ENCODE peak calls at places on chromosomes 16 and 17, in nine cellular contexts. One of them, this sample, is unnamed.

GRCh38 chr17:79211061-79211770 is 136.6 kb downstream of the ENGASE start:
- DNase-seq in uterus: no peak
- DNase-seq in upper lobe of right lung: no peak
- DNase-seq in MM.1S: no peak
- DNase-seq in astrocyte: no peak
- DNase-seq in colonic mucosa: no peak
- DNase-seq in hepatocyte: no peak
- DNase-seq in cardiac muscle cell: no peak
- DNase-seq in thoracic aorta: no peak
- DNase-seq in this sample: no peak

GRCh38 chr17:76414334-76415295 is 30.2 kb downstream of the SPHK1 start:
- DNase-seq in uterus: peak
- DNase-seq in upper lobe of right lung: peak
- DNase-seq in MM.1S: no peak
- DNase-seq in astrocyte: peak
- DNase-seq in colonic mucosa: no peak
- DNase-seq in hepatocyte: peak
- DNase-seq in cardiac muscle cell: peak
- DNase-seq in thoracic aorta: peak
- DNase-seq in this sample: peak

GRCh38 chr17:4582101-4582501 is 2.2 kb upstream of the SMTNL2 start:
- DNase-seq in uterus: no peak
- DNase-seq in upper lobe of right lung: peak
- DNase-seq in MM.1S: no peak
- DNase-seq in astrocyte: no peak
- DNase-seq in colonic mucosa: no peak
- DNase-seq in hepatocyte: no peak
- DNase-seq in cardiac muscle cell: no peak
- DNase-seq in thoracic aorta: no peak
- DNase-seq in this sample: no peak

GRCh38 chr16:89952551-89952950 is 4.0 kb downstream of the DEF8 start:
- DNase-seq in uterus: no peak
- DNase-seq in upper lobe of right lung: no peak
- DNase-seq in MM.1S: no peak
- DNase-seq in astrocyte: no peak
- DNase-seq in colonic mucosa: no peak
- DNase-seq in hepatocyte: no peak
- DNase-seq in cardiac muscle cell: no peak
- DNase-seq in thoracic aorta: no peak
- DNase-seq in this sample: no peak

GRCh38 chr16:13554020-13554419 is 365.9 kb upstream of the ERCC4 start:
- DNase-seq in uterus: no peak
- DNase-seq in upper lobe of right lung: no peak
- DNase-seq in MM.1S: no peak
- DNase-seq in astrocyte: no peak
- DNase-seq in colonic mucosa: no peak
- DNase-seq in hepatocyte: no peak
- DNase-seq in cardiac muscle cell: no peak
- DNase-seq in thoracic aorta: no peak
- DNase-seq in this sample: no peak

GRCh38 chr17:75516255-75516618 is at the start of gene TSEN54:
- DNase-seq in uterus: peak
- DNase-seq in upper lobe of right lung: peak
- DNase-seq in MM.1S: peak
- DNase-seq in astrocyte: peak
- DNase-seq in colonic mucosa: peak
- DNase-seq in hepatocyte: peak
- DNase-seq in cardiac muscle cell: peak
- DNase-seq in thoracic aorta: peak
- DNase-seq in this sample: peak

GRCh38 chr16:9755076-9755475 is 427.2 kb downstream of the GRIN2A start:
- DNase-seq in uterus: no peak
- DNase-seq in upper lobe of right lung: no peak
- DNase-seq in MM.1S: no peak
- DNase-seq in astrocyte: no peak
- DNase-seq in colonic mucosa: no peak
- DNase-seq in hepatocyte: no peak
- DNase-seq in cardiac muscle cell: no peak
- DNase-seq in thoracic aorta: no peak
- DNase-seq in this sample: no peak

GRCh38 chr16:55480228-55480655 is 1.2 kb downstream of the MMP2 start:
- DNase-seq in uterus: peak
- DNase-seq in upper lobe of right lung: peak
- DNase-seq in MM.1S: no peak
- DNase-seq in astrocyte: peak
- DNase-seq in colonic mucosa: peak
- DNase-seq in hepatocyte: peak
- DNase-seq in cardiac muscle cell: peak
- DNase-seq in thoracic aorta: peak
- DNase-seq in this sample: peak

GRCh38 chr16:66758086-66758485 is 6.7 kb upstream of the DYNC1LI2 start:
- DNase-seq in uterus: no peak
- DNase-seq in upper lobe of right lung: no peak
- DNase-seq in MM.1S: no peak
- DNase-seq in astrocyte: no peak
- DNase-seq in colonic mucosa: no peak
- DNase-seq in hepatocyte: no peak
- DNase-seq in cardiac muscle cell: no peak
- DNase-seq in thoracic aorta: no peak
- DNase-seq in this sample: no peak

GRCh38 chr17:17685775-17686291 is 4.6 kb downstream of the RAI1 start:
- DNase-seq in uterus: no peak
- DNase-seq in upper lobe of right lung: peak
- DNase-seq in MM.1S: no peak
- DNase-seq in astrocyte: peak
- DNase-seq in colonic mucosa: peak
- DNase-seq in hepatocyte: peak
- DNase-seq in cardiac muscle cell: no peak
- DNase-seq in thoracic aorta: no peak
- DNase-seq in this sample: no peak

GRCh38 chr17:49508061-49508865 is 13.2 kb downstream of the NGFR start:
- DNase-seq in uterus: no peak
- DNase-seq in upper lobe of right lung: no peak
- DNase-seq in MM.1S: no peak
- DNase-seq in astrocyte: no peak
- DNase-seq in colonic mucosa: no peak
- DNase-seq in hepatocyte: peak
- DNase-seq in cardiac muscle cell: no peak
- DNase-seq in thoracic aorta: no peak
- DNase-seq in this sample: no peak

GRCh38 chr16:54879681-54880080 is 51.0 kb upstream of the IRX5 start:
- DNase-seq in uterus: no peak
- DNase-seq in upper lobe of right lung: no peak
- DNase-seq in MM.1S: no peak
- DNase-seq in astrocyte: no peak
- DNase-seq in colonic mucosa: no peak
- DNase-seq in hepatocyte: no peak
- DNase-seq in cardiac muscle cell: no peak
- DNase-seq in thoracic aorta: no peak
- DNase-seq in this sample: no peak

GRCh38 chr17:13865650-13866049 is 203.7 kb upstream of the COX10 start:
- DNase-seq in uterus: no peak
- DNase-seq in upper lobe of right lung: no peak
- DNase-seq in MM.1S: no peak
- DNase-seq in astrocyte: no peak
- DNase-seq in colonic mucosa: no peak
- DNase-seq in hepatocyte: no peak
- DNase-seq in cardiac muscle cell: peak
- DNase-seq in thoracic aorta: no peak
- DNase-seq in this sample: peak

GRCh38 chr17:30503558-30503957 is 26.4 kb downstream of the GOSR1 start:
- DNase-seq in uterus: no peak
- DNase-seq in upper lobe of right lung: no peak
- DNase-seq in MM.1S: no peak
- DNase-seq in astrocyte: no peak
- DNase-seq in colonic mucosa: no peak
- DNase-seq in hepatocyte: no peak
- DNase-seq in cardiac muscle cell: no peak
- DNase-seq in thoracic aorta: no peak
- DNase-seq in this sample: no peak

GRCh38 chr17:37339321-37339720 is 36.5 kb upstream of the C17orf78 start:
- DNase-seq in uterus: no peak
- DNase-seq in upper lobe of right lung: no peak
- DNase-seq in MM.1S: no peak
- DNase-seq in astrocyte: peak
- DNase-seq in colonic mucosa: no peak
- DNase-seq in hepatocyte: no peak
- DNase-seq in cardiac muscle cell: no peak
- DNase-seq in thoracic aorta: no peak
- DNase-seq in this sample: no peak

GRCh38 chr16:15575293-15576049 is 67.5 kb downstream of the MARF1 start:
- DNase-seq in uterus: no peak
- DNase-seq in upper lobe of right lung: no peak
- DNase-seq in MM.1S: peak
- DNase-seq in astrocyte: no peak
- DNase-seq in colonic mucosa: no peak
- DNase-seq in hepatocyte: no peak
- DNase-seq in cardiac muscle cell: no peak
- DNase-seq in thoracic aorta: no peak
- DNase-seq in this sample: no peak

GRCh38 chr17:8231701-8232100 is 16.2 kb downstream of the CTC1 start:
- DNase-seq in uterus: no peak
- DNase-seq in upper lobe of right lung: no peak
- DNase-seq in MM.1S: no peak
- DNase-seq in astrocyte: no peak
- DNase-seq in colonic mucosa: no peak
- DNase-seq in hepatocyte: no peak
- DNase-seq in cardiac muscle cell: no peak
- DNase-seq in thoracic aorta: no peak
- DNase-seq in this sample: no peak

GRCh38 chr17:38674749-38675615 is at the start of gene EPOP:
- DNase-seq in uterus: peak
- DNase-seq in upper lobe of right lung: peak
- DNase-seq in MM.1S: peak
- DNase-seq in astrocyte: peak
- DNase-seq in colonic mucosa: peak
- DNase-seq in hepatocyte: peak
- DNase-seq in cardiac muscle cell: peak
- DNase-seq in thoracic aorta: peak
- DNase-seq in this sample: peak

GRCh38 chr17:57337390-57337789 is 81.1 kb downstream of the MSI2 start:
- DNase-seq in uterus: no peak
- DNase-seq in upper lobe of right lung: no peak
- DNase-seq in MM.1S: no peak
- DNase-seq in astrocyte: no peak
- DNase-seq in colonic mucosa: no peak
- DNase-seq in hepatocyte: no peak
- DNase-seq in cardiac muscle cell: no peak
- DNase-seq in thoracic aorta: no peak
- DNase-seq in this sample: no peak

GRCh38 chr16:81779540-81780320 is 639 bp downstream of the PLCG2 start:
- DNase-seq in uterus: no peak
- DNase-seq in upper lobe of right lung: peak
- DNase-seq in MM.1S: no peak
- DNase-seq in astrocyte: no peak
- DNase-seq in colonic mucosa: no peak
- DNase-seq in hepatocyte: peak
- DNase-seq in cardiac muscle cell: no peak
- DNase-seq in thoracic aorta: no peak
- DNase-seq in this sample: no peak

GRCh38 chr16:67966549-67967182 is 1.8 kb downstream of the SLC12A4 start:
- DNase-seq in uterus: peak
- DNase-seq in upper lobe of right lung: no peak
- DNase-seq in MM.1S: no peak
- DNase-seq in astrocyte: peak
- DNase-seq in colonic mucosa: no peak
- DNase-seq in hepatocyte: no peak
- DNase-seq in cardiac muscle cell: no peak
- DNase-seq in thoracic aorta: no peak
- DNase-seq in this sample: no peak

DNA sequence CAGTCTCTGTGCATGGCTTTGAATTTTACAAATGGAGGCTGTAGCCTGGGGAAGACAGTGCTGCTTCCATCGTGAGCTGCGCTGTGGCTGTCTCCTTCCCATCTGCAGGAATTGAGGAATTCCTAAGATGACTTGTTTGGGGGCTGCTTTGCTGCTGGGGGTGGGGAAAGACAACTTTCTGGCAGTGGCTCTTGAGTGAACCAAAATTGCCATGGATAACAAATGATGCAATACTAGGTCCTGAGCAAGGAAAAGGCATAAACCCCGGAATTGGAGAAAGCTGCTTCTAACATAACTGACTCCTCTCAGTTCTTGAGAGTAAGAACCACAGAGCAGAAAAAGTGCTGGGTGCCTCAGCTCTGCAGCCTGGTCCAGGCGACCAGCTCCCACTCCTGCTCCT is 245.0 kb upstream of the RPL38 start:
- DNase-seq in uterus: no peak
- DNase-seq in upper lobe of right lung: no peak
- DNase-seq in MM.1S: no peak
- DNase-seq in astrocyte: no peak
- DNase-seq in colonic mucosa: no peak
- DNase-seq in hepatocyte: no peak
- DNase-seq in cardiac muscle cell: no peak
- DNase-seq in thoracic aorta: no peak
- DNase-seq in this sample: no peak
- H3K27ac ChIP-seq in uterus: no peak
- H3K27ac ChIP-seq in upper lobe of right lung: no peak
- H3K27ac ChIP-seq in MM.1S: no peak
- H3K27ac ChIP-seq in astrocyte: no peak
- H3K27ac ChIP-seq in colonic mucosa: no peak
- H3K27ac ChIP-seq in hepatocyte: no peak
- H3K27ac ChIP-seq in cardiac muscle cell: no peak
- H3K27ac ChIP-seq in thoracic aorta: no peak
- H3K27ac ChIP-seq in this sample: no peak

GRCh38 chr17:45240905-45241314 is 19.2 kb downstream of the FMNL1 start:
- DNase-seq in uterus: no peak
- DNase-seq in upper lobe of right lung: no peak
- DNase-seq in MM.1S: no peak
- DNase-seq in astrocyte: no peak
- DNase-seq in colonic mucosa: no peak
- DNase-seq in hepatocyte: no peak
- DNase-seq in cardiac muscle cell: no peak
- DNase-seq in thoracic aorta: no peak
- DNase-seq in this sample: no peak
- H3K4me3 ChIP-seq in uterus: no peak
- H3K4me3 ChIP-seq in upper lobe of right lung: peak
- H3K4me3 ChIP-seq in MM.1S: no peak
- H3K4me3 ChIP-seq in astrocyte: no peak
- H3K4me3 ChIP-seq in colonic mucosa: no peak
- H3K4me3 ChIP-seq in hepatocyte: peak
- H3K4me3 ChIP-seq in cardiac muscle cell: peak
- H3K4me3 ChIP-seq in thoracic aorta: no peak
- H3K4me3 ChIP-seq in this sample: no peak

GRCh38 chr17:40864661-40865380 is 2.2 kb downstream of the KRT12 start:
- DNase-seq in uterus: no peak
- DNase-seq in upper lobe of right lung: no peak
- DNase-seq in MM.1S: no peak
- DNase-seq in astrocyte: no peak
- DNase-seq in colonic mucosa: no peak
- DNase-seq in hepatocyte: no peak
- DNase-seq in cardiac muscle cell: no peak
- DNase-seq in thoracic aorta: no peak
- DNase-seq in this sample: no peak
- H3K27ac ChIP-seq in uterus: no peak
- H3K27ac ChIP-seq in upper lobe of right lung: no peak
- H3K27ac ChIP-seq in MM.1S: no peak
- H3K27ac ChIP-seq in astrocyte: no peak
- H3K27ac ChIP-seq in colonic mucosa: no peak
- H3K27ac ChIP-seq in hepatocyte: no peak
- H3K27ac ChIP-seq in cardiac muscle cell: no peak
- H3K27ac ChIP-seq in thoracic aorta: no peak
- H3K27ac ChIP-seq in this sample: no peak

GRCh38 chr16:11768850-11769249 is 26.2 kb upstream of the TXNDC11 start:
- DNase-seq in uterus: no peak
- DNase-seq in upper lobe of right lung: no peak
- DNase-seq in MM.1S: peak
- DNase-seq in astrocyte: no peak
- DNase-seq in colonic mucosa: no peak
- DNase-seq in hepatocyte: no peak
- DNase-seq in cardiac muscle cell: no peak
- DNase-seq in thoracic aorta: no peak
- DNase-seq in this sample: no peak
- H3K4me3 ChIP-seq in uterus: no peak
- H3K4me3 ChIP-seq in upper lobe of right lung: no peak
- H3K4me3 ChIP-seq in MM.1S: no peak
- H3K4me3 ChIP-seq in astrocyte: no peak
- H3K4me3 ChIP-seq in colonic mucosa: no peak
- H3K4me3 ChIP-seq in hepatocyte: no peak
- H3K4me3 ChIP-seq in cardiac muscle cell: no peak
- H3K4me3 ChIP-seq in thoracic aorta: no peak
- H3K4me3 ChIP-seq in this sample: no peak